ENCODE peak calls at places on chromosomes 5 and 9, in four cellular contexts. J is fibroblast of lung, R is DND-41, H is sigmoid colon. S is an unnamed sample.

GRCh38 chr9:136137321-136138054 is 18.8 kb upstream of the TMEM250 start:
- DNase-seq in J (no peak), R (no peak), H (no peak), S (no peak)

GRCh38 chr5:78611161-78611605 is 37.4 kb downstream of the LHFPL2 start:
- DNase-seq in J (no peak), R (no peak), H (no peak), S (no peak)

GRCh38 chr5:80184235-80185023 is 71.4 kb downstream of the SERINC5 start:
- DNase-seq in J (no peak), R (no peak), H (no peak), S (peak)

GRCh38 chr5:96258692-96259091 is 174.4 kb downstream of the PCSK1 start:
- DNase-seq in J (no peak), R (no peak), H (no peak), S (no peak)

GRCh38 chr5:10009802-10010201 is 239.9 kb downstream of the ATPSCKMT start:
- DNase-seq in J (no peak), R (no peak), H (no peak), S (no peak)

GRCh38 chr9:68825755-68826500 is 120.9 kb downstream of the PIP5K1B start:
- DNase-seq in J (no peak), R (no peak), H (no peak), S (no peak)

GRCh38 chr9:77981332-77981731 is 50.3 kb downstream of the GNAQ start:
- DNase-seq in J (peak), R (no peak), H (no peak), S (no peak)

GRCh38 chr5:149205625-149206523 is 64.6 kb downstream of the ABLIM3 start:
- DNase-seq in J (peak), R (no peak), H (no peak), S (no peak)

GRCh38 chr5:164181604-164182003 is 676.2 kb downstream of the MAT2B start:
- DNase-seq in J (no peak), R (no peak), H (no peak), S (no peak)

GRCh38 chr5:42840279-42840678 is 28.6 kb upstream of the SELENOP start:
- DNase-seq in J (peak), R (no peak), H (peak), S (no peak)

GRCh38 chr9:88060746-88061145 is 77.5 kb downstream of the SPATA31C2 start:
- DNase-seq in J (no peak), R (no peak), H (no peak), S (no peak)

GRCh38 chr9:129247285-129248153 is 69.5 kb upstream of the IER5L start:
- DNase-seq in J (no peak), R (no peak), H (no peak), S (no peak)

GRCh38 chr5:172929371-172929838 is 29.8 kb upstream of the RPL26L1 start:
- DNase-seq in J (peak), R (no peak), H (no peak), S (no peak)

GRCh38 chr5:172933238-172933637 is 26.0 kb upstream of the RPL26L1 start:
- DNase-seq in J (no peak), R (no peak), H (no peak), S (no peak)

GRCh38 chr5:172932313-172933017 is 26.8 kb upstream of the RPL26L1 start:
- DNase-seq in J (peak), R (peak), H (peak), S (peak)

GRCh38 chr5:172935096-172935495 is 24.1 kb upstream of the RPL26L1 start:
- DNase-seq in J (no peak), R (no peak), H (no peak), S (no peak)

DNA sequence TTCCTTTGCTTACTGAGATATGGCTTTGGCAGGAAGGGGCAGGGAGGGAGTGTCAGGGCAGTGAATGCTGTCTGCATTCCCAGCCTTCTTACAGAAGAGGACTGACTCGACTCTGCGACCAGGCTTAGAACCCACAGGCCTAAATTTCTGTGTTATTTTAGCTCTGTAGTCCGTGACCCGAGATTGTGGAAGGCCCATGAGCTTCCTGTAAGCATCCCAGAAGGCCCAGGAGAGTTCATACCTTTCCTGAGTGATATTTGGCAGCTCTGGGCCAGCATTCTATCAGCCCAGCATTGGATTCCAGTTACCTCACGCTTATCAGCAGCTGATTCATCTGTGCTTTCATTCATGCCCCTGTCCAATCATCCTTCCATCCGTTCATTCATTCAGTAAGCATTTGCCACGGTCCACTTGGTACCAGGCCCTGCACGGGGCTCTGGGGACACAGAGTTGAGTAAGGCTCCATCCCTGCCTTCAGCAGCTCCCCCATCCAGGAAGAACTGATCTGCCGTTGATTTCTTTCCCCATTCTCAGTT is 28.2 kb upstream of the RPL26L1 start:
- DNase-seq in J (peak), R (no peak), H (no peak), S (no peak)
- H3K27ac ChIP-seq in J (peak), R (no peak), H (peak), S (peak)

GRCh38 chr9:86043999-86044398 is 55.4 kb downstream of the GOLM1 start:
- DNase-seq in J (peak), R (no peak), H (no peak), S (no peak)
- TF ChIP-seq CTCF in J (no peak), R (peak), H (no peak), S (no peak)

GRCh38 chr9:120920495-120921178 is 6.0 kb downstream of the TRAF1 start:
- DNase-seq in J (no peak), R (no peak), H (no peak), S (no peak)
- H3K27ac ChIP-seq in J (no peak), R (no peak), H (peak), S (peak)

GRCh38 chr9:37956423-37956820 is 52.5 kb upstream of the SLC25A51 start:
- DNase-seq in J (no peak), R (no peak), H (no peak), S (no peak)

GRCh38 chr9:37958154-37958553 is 54.2 kb upstream of the SLC25A51 start:
- DNase-seq in J (no peak), R (no peak), H (no peak), S (no peak)

GRCh38 chr9:37957664-37957953 is 53.7 kb upstream of the SLC25A51 start:
- DNase-seq in J (no peak), R (no peak), H (no peak), S (no peak)

GRCh38 chr9:37955781-37956422 is 52.0 kb upstream of the SLC25A51 start:
- DNase-seq in J (no peak), R (no peak), H (no peak), S (no peak)

DNA sequence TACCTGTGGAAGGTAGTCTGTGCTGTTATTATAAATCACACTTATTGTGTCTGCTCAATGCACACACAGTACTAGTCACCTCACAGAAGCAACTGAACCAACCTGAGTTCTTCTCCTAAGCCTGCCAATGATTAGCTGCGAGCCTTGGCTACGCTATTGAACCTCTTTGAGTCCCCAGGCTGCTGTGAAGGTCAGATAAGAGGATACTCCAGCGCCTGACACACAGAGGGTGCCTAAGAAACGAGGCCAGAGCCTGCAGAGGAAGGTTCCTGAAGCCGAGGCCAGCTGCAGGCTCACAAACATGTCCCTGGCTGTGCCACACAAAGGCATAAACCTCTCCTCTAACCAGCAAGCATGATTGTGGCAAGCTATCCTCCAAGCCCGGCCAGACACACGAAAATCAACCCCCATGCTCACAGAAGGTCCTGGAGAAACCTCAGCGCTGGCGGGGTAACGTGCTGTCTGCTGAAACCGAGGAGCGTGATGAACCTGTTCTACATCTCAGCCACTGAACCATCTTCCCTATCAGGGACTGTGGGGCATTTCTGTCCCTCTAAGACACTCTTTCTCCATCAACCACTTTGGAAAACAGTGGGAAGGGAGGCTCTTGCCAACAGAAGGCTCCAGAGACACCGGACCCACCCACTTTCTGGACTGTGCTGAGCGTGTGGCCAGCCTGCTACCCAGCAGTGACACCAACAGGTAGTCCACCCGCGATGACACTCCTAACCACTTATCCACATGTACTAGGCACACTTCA is 53.2 kb upstream of the SLC25A51 start:
- DNase-seq in J (no peak), R (no peak), H (no peak), S (no peak)
- TF ChIP-seq CTCF in J (no peak), R (no peak), H (no peak), S (no peak)

GRCh38 chr5:756865-757345 is 27.6 kb downstream of the ZDHHC11B start:
- DNase-seq in J (no peak), R (peak), H (peak), S (no peak)
- H3K27ac ChIP-seq in J (no peak), R (no peak), H (peak), S (no peak)

DNA sequence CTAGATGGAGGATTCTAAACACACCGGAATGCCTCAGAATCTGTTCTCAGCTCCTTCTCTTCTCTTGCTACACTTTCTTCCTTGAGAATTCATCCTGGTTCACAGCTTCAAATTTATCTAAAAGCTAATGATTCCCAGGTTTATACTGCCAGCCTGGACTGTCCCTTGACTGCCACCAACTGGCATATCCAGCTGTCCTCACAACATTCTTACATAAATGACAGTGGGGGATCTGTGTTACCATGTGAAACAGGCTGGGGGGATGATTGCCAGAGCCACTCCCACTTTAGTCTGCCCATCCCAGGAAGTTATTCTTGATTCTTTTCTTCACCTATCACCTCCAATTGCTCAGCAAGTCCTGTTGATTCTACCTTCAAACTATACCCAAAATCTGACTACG is 27.2 kb upstream of the ZFR start:
- DNase-seq in J (no peak), R (no peak), H (no peak), S (no peak)
- TF ChIP-seq CTCF in J (no peak), R (no peak), H (no peak), S (no peak)

GRCh38 chr5:69519285-69519684 is 26.7 kb downstream of the OCLN start:
- DNase-seq in J (no peak), R (no peak), H (no peak), S (no peak)
- H3K27ac ChIP-seq in J (no peak), R (no peak), H (no peak), S (no peak)

GRCh38 chr5:16428359-16428758 is 37.2 kb downstream of the ZNF622 start:
- DNase-seq in J (no peak), R (no peak), H (no peak), S (no peak)
- TF ChIP-seq CTCF in J (no peak), R (no peak), H (no peak), S (no peak)

GRCh38 chr9:109918359-109919163 is 138.6 kb downstream of the PALM2AKAP2 start:
- DNase-seq in J (peak), R (no peak), H (no peak), S (peak)
- H3K27ac ChIP-seq in J (no peak), R (no peak), H (no peak), S (peak)

DNA sequence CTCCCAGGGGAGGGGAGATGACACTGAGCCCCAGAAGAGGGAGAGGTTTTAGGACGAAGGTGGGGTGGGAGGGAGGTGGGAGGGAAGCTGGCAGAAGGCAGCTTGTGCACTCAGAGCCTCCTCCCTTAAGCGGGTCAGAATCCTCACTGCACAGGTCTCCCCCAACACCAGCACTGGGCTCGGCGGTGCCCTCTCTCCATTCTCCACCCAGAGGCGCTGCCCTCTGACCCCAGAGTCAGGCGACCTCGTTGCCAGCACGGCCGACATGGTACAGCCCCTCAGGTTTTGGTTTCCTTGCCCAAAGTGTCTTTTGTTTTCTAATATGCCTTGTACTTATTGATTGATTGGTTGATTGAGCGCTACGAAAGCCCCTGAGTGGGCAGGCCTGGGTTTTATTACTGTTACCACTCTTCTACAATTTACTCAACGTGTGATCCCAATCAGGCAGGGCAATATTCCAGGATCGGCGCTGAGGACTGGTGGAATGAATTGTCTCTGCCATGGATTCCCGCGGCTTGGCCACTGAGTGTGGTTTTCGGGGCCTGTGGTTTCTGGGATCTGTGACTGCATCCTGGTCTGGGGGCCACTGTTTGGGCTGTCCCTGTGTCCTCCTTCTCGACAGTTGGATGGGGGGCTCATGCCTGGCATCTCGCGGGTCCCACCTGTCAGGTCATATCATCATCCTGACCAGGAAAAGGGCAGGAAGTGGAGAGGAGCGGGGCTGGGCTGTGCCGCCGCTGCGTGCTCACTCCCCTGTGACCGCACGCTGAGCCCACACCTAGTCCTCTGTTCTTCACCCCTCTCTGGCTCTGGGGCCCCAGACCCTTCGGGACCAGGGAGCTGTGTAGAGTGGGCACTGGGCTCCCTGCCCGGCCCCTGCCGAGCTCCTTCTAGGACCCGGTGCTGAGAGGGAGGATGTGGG is 9.6 kb upstream of the FCN2 start:
- DNase-seq in J (no peak), R (no peak), H (no peak), S (no peak)
- TF ChIP-seq CTCF in J (no peak), R (no peak), H (no peak), S (no peak)

S was measured in OCI-LY7.